ENCODE peak calls at places on chromosomes 4 and X, in ten cellular contexts. One of them, this sample, is unnamed.

GRCh38 chr4:8709050-8709728 is 116.6 kb downstream of the CPZ start:
- DNase-seq in mucosa of gallbladder: no peak
- DNase-seq in SHP77 treated with DMSO at 0.1 percent for 48 hours: no peak
- DNase-seq in Calu3: no peak
- DNase-seq in fibroblast of the aortic adventitia: no peak
- DNase-seq in foreskin fibroblast: no peak
- DNase-seq in lower lobe of right lung: peak
- DNase-seq in myocyte: no peak
- DNase-seq in NCI-H1092: no peak
- DNase-seq in WERI-Rb-1: no peak
- DNase-seq in this sample: peak

GRCh38 chrX:49919617-49920016 is 2.8 kb upstream of the CLCN5 start:
- DNase-seq in mucosa of gallbladder: peak
- DNase-seq in SHP77 treated with DMSO at 0.1 percent for 48 hours: no peak
- DNase-seq in Calu3: peak
- DNase-seq in fibroblast of the aortic adventitia: peak
- DNase-seq in foreskin fibroblast: no peak
- DNase-seq in lower lobe of right lung: no peak
- DNase-seq in myocyte: peak
- DNase-seq in NCI-H1092: peak
- DNase-seq in WERI-Rb-1: peak
- DNase-seq in this sample: peak

GRCh38 chr4:167031534-167032156 is 202.6 kb downstream of the SPOCK3 start:
- DNase-seq in mucosa of gallbladder: no peak
- DNase-seq in SHP77 treated with DMSO at 0.1 percent for 48 hours: no peak
- DNase-seq in Calu3: no peak
- DNase-seq in fibroblast of the aortic adventitia: peak
- DNase-seq in foreskin fibroblast: peak
- DNase-seq in lower lobe of right lung: no peak
- DNase-seq in myocyte: no peak
- DNase-seq in NCI-H1092: no peak
- DNase-seq in WERI-Rb-1: no peak
- DNase-seq in this sample: no peak

GRCh38 chrX:10173331-10173900 is 16.6 kb downstream of the CLCN4 start:
- DNase-seq in mucosa of gallbladder: peak
- DNase-seq in SHP77 treated with DMSO at 0.1 percent for 48 hours: no peak
- DNase-seq in Calu3: peak
- DNase-seq in fibroblast of the aortic adventitia: peak
- DNase-seq in foreskin fibroblast: peak
- DNase-seq in lower lobe of right lung: no peak
- DNase-seq in myocyte: peak
- DNase-seq in NCI-H1092: no peak
- DNase-seq in WERI-Rb-1: no peak
- DNase-seq in this sample: no peak

GRCh38 chrX:110750526-110751189 is 45.0 kb downstream of the CHRDL1 start:
- DNase-seq in mucosa of gallbladder: no peak
- DNase-seq in SHP77 treated with DMSO at 0.1 percent for 48 hours: no peak
- DNase-seq in Calu3: no peak
- DNase-seq in fibroblast of the aortic adventitia: no peak
- DNase-seq in foreskin fibroblast: no peak
- DNase-seq in lower lobe of right lung: no peak
- DNase-seq in myocyte: no peak
- DNase-seq in NCI-H1092: no peak
- DNase-seq in WERI-Rb-1: no peak
- DNase-seq in this sample: no peak

GRCh38 chr4:26916195-26916594 is 55.6 kb downstream of the STIM2 start:
- DNase-seq in mucosa of gallbladder: no peak
- DNase-seq in SHP77 treated with DMSO at 0.1 percent for 48 hours: no peak
- DNase-seq in Calu3: no peak
- DNase-seq in fibroblast of the aortic adventitia: peak
- DNase-seq in foreskin fibroblast: peak
- DNase-seq in lower lobe of right lung: no peak
- DNase-seq in myocyte: peak
- DNase-seq in NCI-H1092: no peak
- DNase-seq in WERI-Rb-1: no peak
- DNase-seq in this sample: no peak

GRCh38 chr4:158315706-158316105 is 105.4 kb downstream of the TMEM144 start:
- DNase-seq in mucosa of gallbladder: no peak
- DNase-seq in SHP77 treated with DMSO at 0.1 percent for 48 hours: no peak
- DNase-seq in Calu3: no peak
- DNase-seq in fibroblast of the aortic adventitia: peak
- DNase-seq in foreskin fibroblast: peak
- DNase-seq in lower lobe of right lung: no peak
- DNase-seq in myocyte: peak
- DNase-seq in NCI-H1092: no peak
- DNase-seq in WERI-Rb-1: no peak
- DNase-seq in this sample: no peak

GRCh38 chr4:188008377-188008776 is 12.8 kb downstream of the ZFP42 start:
- DNase-seq in mucosa of gallbladder: no peak
- DNase-seq in SHP77 treated with DMSO at 0.1 percent for 48 hours: peak
- DNase-seq in Calu3: no peak
- DNase-seq in fibroblast of the aortic adventitia: no peak
- DNase-seq in foreskin fibroblast: peak
- DNase-seq in lower lobe of right lung: no peak
- DNase-seq in myocyte: peak
- DNase-seq in NCI-H1092: no peak
- DNase-seq in WERI-Rb-1: no peak
- DNase-seq in this sample: no peak

GRCh38 chrX:120358687-120359086 is 3.2 kb upstream of the ATP1B4 start:
- DNase-seq in mucosa of gallbladder: no peak
- DNase-seq in SHP77 treated with DMSO at 0.1 percent for 48 hours: no peak
- DNase-seq in Calu3: no peak
- DNase-seq in fibroblast of the aortic adventitia: peak
- DNase-seq in foreskin fibroblast: no peak
- DNase-seq in lower lobe of right lung: no peak
- DNase-seq in myocyte: peak
- DNase-seq in NCI-H1092: no peak
- DNase-seq in WERI-Rb-1: no peak
- DNase-seq in this sample: no peak

GRCh38 chr4:176002007-176002623 is 63.5 kb upstream of the WDR17 start:
- DNase-seq in mucosa of gallbladder: peak
- DNase-seq in SHP77 treated with DMSO at 0.1 percent for 48 hours: peak
- DNase-seq in Calu3: peak
- DNase-seq in fibroblast of the aortic adventitia: no peak
- DNase-seq in foreskin fibroblast: no peak
- DNase-seq in lower lobe of right lung: peak
- DNase-seq in myocyte: peak
- DNase-seq in NCI-H1092: peak
- DNase-seq in WERI-Rb-1: peak
- DNase-seq in this sample: no peak

GRCh38 chr4:77095101-77095826 is 19.5 kb upstream of the CCNI start:
- DNase-seq in mucosa of gallbladder: peak
- DNase-seq in SHP77 treated with DMSO at 0.1 percent for 48 hours: peak
- DNase-seq in Calu3: peak
- DNase-seq in fibroblast of the aortic adventitia: peak
- DNase-seq in foreskin fibroblast: peak
- DNase-seq in lower lobe of right lung: peak
- DNase-seq in myocyte: peak
- DNase-seq in NCI-H1092: peak
- DNase-seq in WERI-Rb-1: peak
- DNase-seq in this sample: peak

GRCh38 chr4:35710343-35710742 is 534.0 kb downstream of the ARAP2 start:
- DNase-seq in mucosa of gallbladder: no peak
- DNase-seq in SHP77 treated with DMSO at 0.1 percent for 48 hours: no peak
- DNase-seq in Calu3: no peak
- DNase-seq in fibroblast of the aortic adventitia: no peak
- DNase-seq in foreskin fibroblast: no peak
- DNase-seq in lower lobe of right lung: no peak
- DNase-seq in myocyte: no peak
- DNase-seq in NCI-H1092: no peak
- DNase-seq in WERI-Rb-1: no peak
- DNase-seq in this sample: no peak

GRCh38 chrX:70960728-70961127 is 29.8 kb upstream of the SLC7A3 start:
- DNase-seq in mucosa of gallbladder: no peak
- DNase-seq in SHP77 treated with DMSO at 0.1 percent for 48 hours: no peak
- DNase-seq in Calu3: no peak
- DNase-seq in fibroblast of the aortic adventitia: peak
- DNase-seq in foreskin fibroblast: no peak
- DNase-seq in lower lobe of right lung: no peak
- DNase-seq in myocyte: peak
- DNase-seq in NCI-H1092: no peak
- DNase-seq in WERI-Rb-1: no peak
- DNase-seq in this sample: no peak

GRCh38 chrX:129956765-129957164 is 25.7 kb upstream of the BCORL1 start:
- DNase-seq in mucosa of gallbladder: no peak
- DNase-seq in SHP77 treated with DMSO at 0.1 percent for 48 hours: no peak
- DNase-seq in Calu3: no peak
- DNase-seq in fibroblast of the aortic adventitia: no peak
- DNase-seq in foreskin fibroblast: no peak
- DNase-seq in lower lobe of right lung: no peak
- DNase-seq in myocyte: no peak
- DNase-seq in NCI-H1092: no peak
- DNase-seq in WERI-Rb-1: no peak
- DNase-seq in this sample: no peak

GRCh38 chr4:85725727-85726170 is 250.8 kb downstream of the ARHGAP24 start:
- DNase-seq in mucosa of gallbladder: peak
- DNase-seq in SHP77 treated with DMSO at 0.1 percent for 48 hours: no peak
- DNase-seq in Calu3: no peak
- DNase-seq in fibroblast of the aortic adventitia: peak
- DNase-seq in foreskin fibroblast: no peak
- DNase-seq in lower lobe of right lung: no peak
- DNase-seq in myocyte: no peak
- DNase-seq in NCI-H1092: no peak
- DNase-seq in WERI-Rb-1: no peak
- DNase-seq in this sample: no peak

GRCh38 chr4:70761276-70761816 is 39.6 kb downstream of the RUFY3 start:
- DNase-seq in mucosa of gallbladder: no peak
- DNase-seq in SHP77 treated with DMSO at 0.1 percent for 48 hours: no peak
- DNase-seq in Calu3: no peak
- DNase-seq in fibroblast of the aortic adventitia: no peak
- DNase-seq in foreskin fibroblast: no peak
- DNase-seq in lower lobe of right lung: no peak
- DNase-seq in myocyte: peak
- DNase-seq in NCI-H1092: no peak
- DNase-seq in WERI-Rb-1: no peak
- DNase-seq in this sample: no peak

GRCh38 chr4:154691229-154691628 is 52.6 kb upstream of the LRAT start:
- DNase-seq in mucosa of gallbladder: no peak
- DNase-seq in SHP77 treated with DMSO at 0.1 percent for 48 hours: no peak
- DNase-seq in Calu3: no peak
- DNase-seq in fibroblast of the aortic adventitia: peak
- DNase-seq in foreskin fibroblast: no peak
- DNase-seq in lower lobe of right lung: no peak
- DNase-seq in myocyte: no peak
- DNase-seq in NCI-H1092: no peak
- DNase-seq in WERI-Rb-1: no peak
- DNase-seq in this sample: no peak